ENCODE peak calls at places on chromosomes 3 and 15, in nine cellular contexts. One of them, this sample, is unnamed. For H3K9me3, the result is how much of the 10 kb centered on the place peaks cover.

GRCh38 chr3:160577551-160578195 is 12.3 kb upstream of the KPNA4 start:
- DNase-seq in psoas muscle: no peak
- DNase-seq in PC-9: no peak
- DNase-seq in cardiac muscle cell: peak
- DNase-seq in body of pancreas: peak
- DNase-seq in transverse colon: no peak
- DNase-seq in adipocyte: peak
- DNase-seq in SJSA1: no peak
- DNase-seq in kidney: no peak
- DNase-seq in this sample: no peak

GRCh38 chr15:68431792-68432401 is at the start of gene ITGA11:
- DNase-seq in psoas muscle: peak
- DNase-seq in PC-9: peak
- DNase-seq in cardiac muscle cell: peak
- DNase-seq in body of pancreas: peak
- DNase-seq in transverse colon: peak
- DNase-seq in adipocyte: peak
- DNase-seq in SJSA1: peak
- DNase-seq in kidney: peak
- DNase-seq in this sample: no peak

GRCh38 chr3:190261015-190261414 is 61.2 kb downstream of the CLDN1 start:
- DNase-seq in psoas muscle: no peak
- DNase-seq in PC-9: no peak
- DNase-seq in cardiac muscle cell: no peak
- DNase-seq in body of pancreas: no peak
- DNase-seq in transverse colon: no peak
- DNase-seq in adipocyte: peak
- DNase-seq in SJSA1: peak
- DNase-seq in kidney: no peak
- DNase-seq in this sample: no peak

GRCh38 chr3:132421832-132422231 is 4.5 kb downstream of the DNAJC13 start:
- DNase-seq in psoas muscle: no peak
- DNase-seq in PC-9: no peak
- DNase-seq in cardiac muscle cell: no peak
- DNase-seq in body of pancreas: no peak
- DNase-seq in transverse colon: no peak
- DNase-seq in adipocyte: peak
- DNase-seq in SJSA1: peak
- DNase-seq in kidney: no peak
- DNase-seq in this sample: no peak

GRCh38 chr3:177230641-177231040 is 33.4 kb upstream of the TBL1XR1 start:
- DNase-seq in psoas muscle: no peak
- DNase-seq in PC-9: no peak
- DNase-seq in cardiac muscle cell: no peak
- DNase-seq in body of pancreas: no peak
- DNase-seq in transverse colon: no peak
- DNase-seq in adipocyte: no peak
- DNase-seq in SJSA1: no peak
- DNase-seq in kidney: no peak
- DNase-seq in this sample: no peak

GRCh38 chr3:57164606-57165573 is at the start of gene IL17RD:
- DNase-seq in psoas muscle: peak
- DNase-seq in PC-9: peak
- DNase-seq in cardiac muscle cell: peak
- DNase-seq in body of pancreas: peak
- DNase-seq in transverse colon: peak
- DNase-seq in adipocyte: peak
- DNase-seq in SJSA1: peak
- DNase-seq in kidney: peak
- DNase-seq in this sample: peak

GRCh38 chr3:142029052-142029642 is 120.2 kb downstream of the TFDP2 start:
- DNase-seq in psoas muscle: no peak
- DNase-seq in PC-9: no peak
- DNase-seq in cardiac muscle cell: no peak
- DNase-seq in body of pancreas: no peak
- DNase-seq in transverse colon: no peak
- DNase-seq in adipocyte: no peak
- DNase-seq in SJSA1: no peak
- DNase-seq in kidney: no peak
- DNase-seq in this sample: no peak

GRCh38 chr15:98190914-98191313 is 230.4 kb downstream of the ARRDC4 start:
- DNase-seq in psoas muscle: no peak
- DNase-seq in PC-9: no peak
- DNase-seq in cardiac muscle cell: no peak
- DNase-seq in body of pancreas: no peak
- DNase-seq in transverse colon: no peak
- DNase-seq in adipocyte: no peak
- DNase-seq in SJSA1: no peak
- DNase-seq in kidney: no peak
- DNase-seq in this sample: no peak

GRCh38 chr15:60583194-60583593 is 104.3 kb upstream of the ICE2 start:
- DNase-seq in psoas muscle: no peak
- DNase-seq in PC-9: no peak
- DNase-seq in cardiac muscle cell: no peak
- DNase-seq in body of pancreas: no peak
- DNase-seq in transverse colon: no peak
- DNase-seq in adipocyte: no peak
- DNase-seq in SJSA1: no peak
- DNase-seq in kidney: no peak
- DNase-seq in this sample: no peak

GRCh38 chr3:172106037-172106559 is 66.7 kb downstream of the FNDC3B start:
- DNase-seq in psoas muscle: no peak
- DNase-seq in PC-9: no peak
- DNase-seq in cardiac muscle cell: no peak
- DNase-seq in body of pancreas: no peak
- DNase-seq in transverse colon: no peak
- DNase-seq in adipocyte: no peak
- DNase-seq in SJSA1: no peak
- DNase-seq in kidney: no peak
- DNase-seq in this sample: no peak

GRCh38 chr15:55522741-55523450 is 14.9 kb upstream of the DNAAF4 start:
- DNase-seq in psoas muscle: no peak
- DNase-seq in PC-9: no peak
- DNase-seq in cardiac muscle cell: no peak
- DNase-seq in body of pancreas: no peak
- DNase-seq in transverse colon: no peak
- DNase-seq in adipocyte: no peak
- DNase-seq in SJSA1: no peak
- DNase-seq in kidney: no peak
- DNase-seq in this sample: no peak

GRCh38 chr15:25182098-25182478 is 227.3 kb downstream of the SNRPN start:
- DNase-seq in psoas muscle: no peak
- DNase-seq in PC-9: no peak
- DNase-seq in cardiac muscle cell: no peak
- DNase-seq in body of pancreas: no peak
- DNase-seq in transverse colon: no peak
- DNase-seq in adipocyte: no peak
- DNase-seq in SJSA1: no peak
- DNase-seq in kidney: no peak
- DNase-seq in this sample: no peak
- H3K9me3 ChIP-seq in psoas muscle: under half
- H3K9me3 ChIP-seq in PC-9: under half
- H3K9me3 ChIP-seq in cardiac muscle cell: under half
- H3K9me3 ChIP-seq in body of pancreas: under half
- H3K9me3 ChIP-seq in transverse colon: under half
- H3K9me3 ChIP-seq in adipocyte: under half
- H3K9me3 ChIP-seq in SJSA1: under half
- H3K9me3 ChIP-seq in kidney: under half
- H3K9me3 ChIP-seq in this sample: under half

DNA sequence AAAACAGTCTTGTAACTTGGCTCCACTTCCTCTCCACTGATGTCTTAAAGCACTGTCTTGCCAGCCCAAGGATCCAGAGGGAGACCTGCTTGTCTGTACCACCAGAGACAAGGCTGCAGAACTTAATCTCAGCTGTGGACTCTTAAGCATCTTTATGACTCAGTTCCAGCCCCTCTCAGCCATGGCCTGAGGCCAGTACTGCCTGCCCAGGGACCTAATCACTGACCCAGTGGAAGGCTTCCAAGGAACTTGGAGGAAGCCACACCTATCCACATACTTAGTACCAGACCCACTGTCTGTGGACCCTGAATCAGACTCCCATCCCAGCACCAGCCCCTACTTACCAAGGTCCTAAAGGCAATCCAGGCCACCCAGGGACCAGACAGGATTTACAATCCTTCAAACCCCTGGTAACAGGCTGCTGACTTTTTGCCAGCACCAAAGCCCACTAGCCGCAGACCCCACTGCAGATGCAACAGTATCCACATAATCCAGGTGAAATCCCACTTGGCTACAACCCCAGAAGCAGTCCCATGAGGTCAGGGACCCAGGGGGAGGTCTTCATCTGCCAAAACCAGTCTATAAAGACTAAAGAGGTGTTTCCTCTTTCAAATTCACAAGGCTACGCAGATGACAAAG is 41.9 kb upstream of the PRR20G start:
- DNase-seq in psoas muscle: no peak
- DNase-seq in PC-9: no peak
- DNase-seq in cardiac muscle cell: no peak
- DNase-seq in body of pancreas: no peak
- DNase-seq in transverse colon: no peak
- DNase-seq in adipocyte: no peak
- DNase-seq in SJSA1: no peak
- DNase-seq in kidney: no peak
- DNase-seq in this sample: no peak
- H3K9me3 ChIP-seq in psoas muscle: under half
- H3K9me3 ChIP-seq in PC-9: under half
- H3K9me3 ChIP-seq in cardiac muscle cell: under half
- H3K9me3 ChIP-seq in body of pancreas: under half
- H3K9me3 ChIP-seq in transverse colon: under half
- H3K9me3 ChIP-seq in adipocyte: under half
- H3K9me3 ChIP-seq in SJSA1: under half
- H3K9me3 ChIP-seq in kidney: under half
- H3K9me3 ChIP-seq in this sample: under half

DNA sequence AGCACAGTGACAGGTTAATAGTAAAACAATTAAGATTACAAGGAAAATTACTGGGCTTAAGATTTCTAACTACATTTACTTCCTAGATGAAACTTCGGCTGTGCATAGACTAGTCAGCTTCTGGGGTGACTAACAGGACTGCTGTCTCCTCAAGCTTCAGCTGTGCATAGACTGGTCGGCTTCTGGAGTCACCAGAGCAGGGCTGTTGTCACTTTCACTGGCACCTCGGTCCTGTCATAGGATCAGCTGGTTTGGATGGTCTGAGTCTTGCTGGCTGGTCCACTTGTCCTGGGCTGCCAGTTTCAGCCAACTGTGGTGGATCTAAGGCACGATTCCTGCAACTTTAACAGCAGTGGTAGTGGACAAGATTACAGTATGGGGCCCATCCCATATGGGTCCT is 23.8 kb upstream of the ACAD9 start:
- DNase-seq in psoas muscle: no peak
- DNase-seq in PC-9: no peak
- DNase-seq in cardiac muscle cell: no peak
- DNase-seq in body of pancreas: no peak
- DNase-seq in transverse colon: no peak
- DNase-seq in adipocyte: no peak
- DNase-seq in SJSA1: no peak
- DNase-seq in kidney: no peak
- DNase-seq in this sample: no peak
- H3K9me3 ChIP-seq in psoas muscle: under half
- H3K9me3 ChIP-seq in PC-9: under half
- H3K9me3 ChIP-seq in cardiac muscle cell: under half
- H3K9me3 ChIP-seq in body of pancreas: under half
- H3K9me3 ChIP-seq in transverse colon: under half
- H3K9me3 ChIP-seq in adipocyte: under half
- H3K9me3 ChIP-seq in SJSA1: under half
- H3K9me3 ChIP-seq in kidney: under half
- H3K9me3 ChIP-seq in this sample: under half

GRCh38 chr3:7520059-7520458 is 659.1 kb downstream of the GRM7 start:
- DNase-seq in psoas muscle: no peak
- DNase-seq in PC-9: no peak
- DNase-seq in cardiac muscle cell: no peak
- DNase-seq in body of pancreas: no peak
- DNase-seq in transverse colon: no peak
- DNase-seq in adipocyte: no peak
- DNase-seq in SJSA1: no peak
- DNase-seq in kidney: no peak
- DNase-seq in this sample: no peak
- H3K9me3 ChIP-seq in psoas muscle: under half
- H3K9me3 ChIP-seq in PC-9: under half
- H3K9me3 ChIP-seq in cardiac muscle cell: under half
- H3K9me3 ChIP-seq in body of pancreas: under half
- H3K9me3 ChIP-seq in transverse colon: under half
- H3K9me3 ChIP-seq in adipocyte: under half
- H3K9me3 ChIP-seq in SJSA1: under half
- H3K9me3 ChIP-seq in kidney: under half
- H3K9me3 ChIP-seq in this sample: under half

GRCh38 chr3:194906229-194906629 is 220.5 kb downstream of the FAM43A start:
- DNase-seq in psoas muscle: no peak
- DNase-seq in PC-9: no peak
- DNase-seq in cardiac muscle cell: no peak
- DNase-seq in body of pancreas: no peak
- DNase-seq in transverse colon: no peak
- DNase-seq in adipocyte: peak
- DNase-seq in SJSA1: no peak
- DNase-seq in kidney: no peak
- DNase-seq in this sample: no peak
- H3K9me3 ChIP-seq in psoas muscle: under half
- H3K9me3 ChIP-seq in PC-9: under half
- H3K9me3 ChIP-seq in cardiac muscle cell: under half
- H3K9me3 ChIP-seq in body of pancreas: under half
- H3K9me3 ChIP-seq in transverse colon: under half
- H3K9me3 ChIP-seq in adipocyte: under half
- H3K9me3 ChIP-seq in SJSA1: under half
- H3K9me3 ChIP-seq in kidney: under half
- H3K9me3 ChIP-seq in this sample: under half

DNA sequence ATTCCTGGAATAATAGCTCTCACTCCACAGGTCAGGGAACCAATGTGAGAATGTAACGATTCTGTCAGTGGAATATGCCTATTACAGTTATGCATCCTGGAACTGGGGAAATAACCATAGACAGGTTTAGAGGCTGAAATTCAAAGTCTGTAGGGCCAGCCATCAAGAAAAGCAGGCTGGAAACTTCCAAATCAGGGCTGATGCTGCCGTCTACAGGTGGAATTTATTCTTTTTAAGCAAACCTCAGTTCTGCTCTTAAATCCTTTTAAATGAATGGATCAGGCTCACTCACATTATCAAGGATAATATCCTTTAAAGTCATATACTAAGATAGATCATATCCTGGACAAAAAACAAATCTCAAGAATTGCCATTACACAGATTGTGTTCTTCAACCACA is 699.8 kb downstream of the NR2F2 start:
- DNase-seq in psoas muscle: no peak
- DNase-seq in PC-9: no peak
- DNase-seq in cardiac muscle cell: no peak
- DNase-seq in body of pancreas: no peak
- DNase-seq in transverse colon: no peak
- DNase-seq in adipocyte: no peak
- DNase-seq in SJSA1: no peak
- DNase-seq in kidney: no peak
- DNase-seq in this sample: no peak
- H3K9me3 ChIP-seq in psoas muscle: under half
- H3K9me3 ChIP-seq in PC-9: under half
- H3K9me3 ChIP-seq in cardiac muscle cell: under half
- H3K9me3 ChIP-seq in body of pancreas: under half
- H3K9me3 ChIP-seq in transverse colon: under half
- H3K9me3 ChIP-seq in adipocyte: under half
- H3K9me3 ChIP-seq in SJSA1: under half
- H3K9me3 ChIP-seq in kidney: under half
- H3K9me3 ChIP-seq in this sample: under half